ENCODE peak calls at places on chromosomes 3 and 15, in nine cellular contexts. I is BJ, Y is Caco-2, N is tibial artery, A is brain microvascular endothelial cell, F is lower lobe of right lung, S is sigmoid colon, R is upper lobe of right lung, W is MM.1S. Z is an unnamed sample.

GRCh38 chr3:8972614-8973013 is 9.3 kb upstream of the RAD18 start:
- DNase-seq in S (no peak), R (no peak), F (no peak), A (peak; percentile 52), I (no peak), Y (no peak), N (no peak), W (no peak), Z (no peak)

GRCh38 chr15:69730281-69731235 is 277.9 kb downstream of the RPLP1 start:
- DNase-seq in I (no peak), R (no peak), F (no peak), N (no peak), S (no peak), A (no peak), Y (no peak), W (no peak), Z (no peak)

GRCh38 chr3:171644681-171645080 is 165.6 kb downstream of the PLD1 start:
- DNase-seq in W (no peak), Y (no peak), R (no peak), A (no peak), I (no peak), F (no peak), N (no peak), S (no peak), Z (no peak)

GRCh38 chr3:10933958-10934481 is 58.5 kb upstream of the SLC6A1 start:
- DNase-seq in N (peak; percentile 57), W (no peak), Y (peak; percentile 9), S (peak; percentile 58), R (peak; percentile 61), F (peak; percentile 45), A (peak; percentile 57), I (no peak), Z (peak; percentile 34)

GRCh38 chr15:101852356-101852755 is 40.4 kb downstream of the OR4F15 start:
- DNase-seq in A (no peak), N (no peak), I (no peak), R (no peak), F (no peak), Y (no peak), W (no peak), S (no peak), Z (no peak)

GRCh38 chr3:179035232-179035631 is 36.4 kb downstream of the ZMAT3 start:
- DNase-seq in F (no peak), I (no peak), W (no peak), R (no peak), Y (no peak), A (no peak), S (no peak), N (no peak), Z (no peak)

GRCh38 chr15:62559049-62559733 is 394.1 kb upstream of the C2CD4B start:
- DNase-seq in R (no peak), I (peak; percentile 20), W (no peak), N (peak; percentile 72), F (no peak), A (peak; percentile 47), Y (no peak), S (no peak), Z (no peak)

GRCh38 chr15:63362196-63362595 is 19.4 kb downstream of the CA12 start:
- DNase-seq in R (peak; percentile 20), W (no peak), S (no peak), F (no peak), A (peak; percentile 50), N (no peak), Y (no peak), I (no peak), Z (no peak)

GRCh38 chr3:141384157-141384556 is 15.9 kb downstream of the ZBTB38 start:
- DNase-seq in A (no peak), N (no peak), I (no peak), F (no peak), R (no peak), W (peak; percentile 52), S (no peak), Y (no peak), Z (no peak)
- H3K4me3 ChIP-seq in A (no peak overlapping the region), N (no peak overlapping the region), I (no peak overlapping the region), F (peak overlapping the region; percentile 25), R (no peak overlapping the region), W (peak overlapping the region; percentile 67), S (no peak overlapping the region), Y (no peak overlapping the region), Z (no peak overlapping the region)

GRCh38 chr3:60198179-60198578 is 1053.1 kb downstream of the FHIT start:
- DNase-seq in W (no peak), I (no peak), Y (no peak), N (no peak), S (no peak), F (no peak), R (no peak), A (no peak), Z (no peak)

GRCh38 chr3:60202052-60202753 is 1049.0 kb downstream of the FHIT start:
- DNase-seq in F (no peak), I (no peak), A (no peak), N (no peak), W (no peak), Y (no peak), R (no peak), S (no peak), Z (no peak)

DNA sequence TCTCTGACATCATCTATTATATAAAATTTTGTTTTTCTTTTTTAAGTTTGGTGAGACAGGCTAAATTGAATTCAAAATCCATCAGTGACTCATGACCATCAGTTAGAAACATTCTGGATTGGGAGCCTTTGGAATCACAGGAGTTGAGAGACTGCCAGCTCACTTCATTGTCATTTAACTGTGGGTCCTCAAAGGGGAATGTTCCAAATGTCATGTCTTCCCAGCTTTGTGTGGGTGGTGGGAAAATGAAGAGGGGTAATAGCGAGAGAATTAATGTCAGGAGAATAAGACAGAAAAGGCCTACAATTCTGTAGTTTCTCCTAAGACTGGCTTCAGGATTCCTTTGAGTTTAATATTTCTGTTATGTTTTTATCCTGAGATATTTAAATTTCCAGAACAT is 1051.9 kb downstream of the FHIT start:
- DNase-seq in I (no peak), A (no peak), Y (no peak), R (no peak), N (no peak), W (no peak), S (no peak), F (no peak), Z (no peak)
- TF ChIP-seq CTCF in I (no peak), A (no peak), Y (no peak), R (no peak), N (no peak), W (no peak), S (no peak), F (no peak), Z (no peak)

DNA sequence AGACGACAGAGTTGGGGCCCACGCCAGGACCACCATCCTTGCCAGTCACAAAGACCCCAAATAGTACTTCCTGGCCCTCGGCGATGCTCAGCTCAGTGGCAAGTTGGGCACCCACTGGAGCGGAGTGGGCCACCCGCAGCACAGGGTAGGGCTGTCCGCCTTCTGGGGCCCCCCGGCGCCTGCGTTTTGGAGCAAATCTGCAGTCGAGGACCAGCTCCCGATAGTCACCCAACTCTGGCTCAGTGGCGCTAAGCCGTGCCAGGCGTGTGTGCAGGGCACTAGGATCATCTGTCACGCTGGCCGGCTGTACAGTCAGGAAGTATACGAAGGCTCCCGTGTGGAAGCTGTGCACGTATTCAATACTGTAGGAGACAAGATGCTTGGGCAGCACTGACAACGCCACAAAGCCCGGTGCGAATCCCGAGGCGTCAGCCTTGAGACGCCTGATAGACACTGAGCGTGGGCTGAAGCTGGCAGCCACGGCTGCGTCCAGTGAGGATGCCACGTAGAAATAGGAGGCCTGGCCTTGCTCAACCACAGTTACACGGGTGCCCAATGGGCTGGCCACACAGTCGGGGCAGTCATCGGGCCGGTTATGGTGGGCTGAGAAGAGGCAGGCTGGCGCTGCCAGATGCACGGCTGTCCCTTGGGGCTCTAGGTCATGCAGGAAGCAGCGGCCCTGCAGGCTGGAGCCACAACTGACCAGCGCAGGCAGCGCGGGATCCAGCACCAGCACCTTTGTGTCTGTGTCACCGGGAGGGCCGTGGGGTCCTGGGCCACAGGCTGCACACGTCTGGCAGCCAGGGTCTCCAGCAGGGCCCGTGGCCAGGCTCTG is 945 bp downstream of the MST1R start:
- DNase-seq in N (no peak), R (peak; percentile 69), W (no peak), I (no peak), F (no peak), Y (no peak), S (no peak), A (no peak), Z (no peak)
- H3K4me3 ChIP-seq in N (no peak overlapping the region), R (peak overlapping the region; percentile 45), W (no peak overlapping the region), I (no peak overlapping the region), F (peak overlapping the region; percentile 63), Y (peak overlapping the region; percentile 40), S (no peak overlapping the region), A (no peak overlapping the region), Z (no peak overlapping the region)

DNA sequence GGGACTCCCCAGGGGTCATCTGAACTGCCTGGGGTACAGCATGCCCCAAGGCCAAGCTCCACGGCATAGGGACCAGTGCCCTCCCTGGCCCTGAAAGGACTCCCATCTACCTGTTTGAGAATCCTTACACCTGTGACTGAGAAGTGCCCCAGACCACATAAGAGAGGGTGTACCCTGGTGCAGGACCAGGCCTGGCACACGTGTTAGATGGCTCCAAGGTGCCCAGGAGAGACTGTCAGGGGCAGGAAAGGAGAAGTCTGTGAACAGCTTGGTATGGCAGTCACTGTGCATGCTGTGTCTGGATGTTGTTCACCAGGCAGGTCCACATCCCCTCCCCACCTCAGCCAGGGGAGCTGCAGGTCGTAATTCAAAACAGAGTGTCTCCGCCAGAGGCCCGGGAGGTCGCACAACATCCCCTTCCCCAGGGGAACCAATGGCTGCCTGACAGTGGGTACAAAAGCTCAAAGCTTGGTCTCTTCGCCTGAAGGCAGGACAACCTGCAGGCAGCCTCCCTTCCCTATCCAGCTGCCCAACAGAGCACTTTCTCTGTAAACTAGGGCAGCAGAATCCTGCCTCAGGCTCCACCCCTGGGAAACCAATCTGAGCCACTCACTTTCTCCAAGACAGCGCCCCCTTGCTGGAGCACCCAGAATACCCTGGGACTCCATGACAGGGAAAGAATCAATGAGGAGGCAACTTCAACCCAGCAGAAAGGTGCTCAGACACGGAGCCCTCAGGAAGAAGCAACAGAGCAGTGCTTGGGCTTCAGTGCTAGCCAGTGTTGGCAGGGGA is 3.9 kb downstream of the NUP210 start:
- DNase-seq in A (no peak), F (no peak), S (no peak), N (no peak), R (no peak), Y (no peak), I (no peak), W (no peak), Z (no peak)
- TF ChIP-seq CTCF in A (peak; percentile 24), F (no peak), S (no peak), N (no peak), R (peak; percentile 13), Y (no peak), I (peak; percentile 18), W (peak; percentile 43), Z (no peak)

GRCh38 chr3:112289011-112289410 is 5.0 kb downstream of the SLC9C1 start:
- DNase-seq in F (no peak), W (no peak), R (no peak), N (no peak), I (no peak), A (no peak), Y (no peak), S (no peak), Z (no peak)

GRCh38 chr3:112297714-112298113 is 3.7 kb upstream of the SLC9C1 start:
- DNase-seq in R (no peak), I (no peak), F (no peak), W (peak; percentile 85), N (no peak), Y (no peak), A (no peak), S (no peak), Z (no peak)

GRCh38 chr3:112298781-112299180 is 4.8 kb upstream of the SLC9C1 start:
- DNase-seq in S (no peak), N (no peak), F (no peak), W (no peak), R (no peak), A (no peak), I (no peak), Y (no peak), Z (no peak)

GRCh38 chr3:112293368-112294321 is at the start of gene SLC9C1:
- DNase-seq in N (no peak), Y (peak; percentile 49), R (peak; percentile 36), S (no peak), A (peak; percentile 79), I (peak; percentile 15), F (no peak), W (peak; percentile 85), Z (no peak)
- H3K4me3 ChIP-seq in N (peak within 1 kb of the TSS; percentile 53), Y (peak within 1 kb of the TSS; percentile 45), R (peak within 1 kb of the TSS; percentile 48), S (peak within 1 kb of the TSS; percentile 5), A (peak within 1 kb of the TSS; percentile 64), I (peak within 1 kb of the TSS; percentile 15), F (peak within 1 kb of the TSS; percentile 57), W (peak within 1 kb of the TSS; percentile 54), Z (peak within 1 kb of the TSS; percentile 31)